ENCODE peak calls at places on chromosomes 4 and X, in ten cellular contexts. One of them, this sample, is unnamed. For H3K4me1, the result is how much of the 10 kb centered on the place peaks cover.

GRCh38 chr4:3462321-3462789 is 751 bp upstream of the DOK7 start:
- DNase-seq in upper lobe of left lung: peak
- DNase-seq in transverse colon: no peak
- DNase-seq in stomach: no peak
- DNase-seq in A549: no peak
- DNase-seq in esophagus muscularis mucosa: no peak
- DNase-seq in H1: no peak
- DNase-seq in HepG2: peak
- DNase-seq in SK-N-SH: no peak
- DNase-seq in tibial nerve: no peak
- DNase-seq in this sample: no peak

GRCh38 chr4:159101983-159102622 is 776 bp upstream of the RAPGEF2 start:
- DNase-seq in upper lobe of left lung: no peak
- DNase-seq in transverse colon: no peak
- DNase-seq in stomach: no peak
- DNase-seq in A549: no peak
- DNase-seq in esophagus muscularis mucosa: no peak
- DNase-seq in H1: no peak
- DNase-seq in HepG2: no peak
- DNase-seq in SK-N-SH: no peak
- DNase-seq in tibial nerve: no peak
- DNase-seq in this sample: no peak

GRCh38 chrX:39017062-39017461 is 215.8 kb downstream of the MID1IP1 start:
- DNase-seq in upper lobe of left lung: no peak
- DNase-seq in transverse colon: no peak
- DNase-seq in stomach: no peak
- DNase-seq in A549: no peak
- DNase-seq in esophagus muscularis mucosa: no peak
- DNase-seq in H1: no peak
- DNase-seq in HepG2: peak
- DNase-seq in SK-N-SH: no peak
- DNase-seq in tibial nerve: no peak
- DNase-seq in this sample: no peak

GRCh38 chr4:70994387-70995099 is 1.1 kb downstream of the DCK start:
- DNase-seq in upper lobe of left lung: no peak
- DNase-seq in transverse colon: no peak
- DNase-seq in stomach: no peak
- DNase-seq in A549: no peak
- DNase-seq in esophagus muscularis mucosa: no peak
- DNase-seq in H1: no peak
- DNase-seq in HepG2: no peak
- DNase-seq in SK-N-SH: no peak
- DNase-seq in tibial nerve: no peak
- DNase-seq in this sample: no peak

GRCh38 chr4:145609494-145610427 is 9.4 kb upstream of the MMAA start:
- DNase-seq in upper lobe of left lung: no peak
- DNase-seq in transverse colon: peak
- DNase-seq in stomach: peak
- DNase-seq in A549: peak
- DNase-seq in esophagus muscularis mucosa: no peak
- DNase-seq in H1: no peak
- DNase-seq in HepG2: peak
- DNase-seq in SK-N-SH: peak
- DNase-seq in tibial nerve: peak
- DNase-seq in this sample: peak

GRCh38 chr4:138448169-138448568 is 206.0 kb upstream of the SLC7A11 start:
- DNase-seq in upper lobe of left lung: no peak
- DNase-seq in transverse colon: no peak
- DNase-seq in stomach: no peak
- DNase-seq in A549: no peak
- DNase-seq in esophagus muscularis mucosa: no peak
- DNase-seq in H1: no peak
- DNase-seq in HepG2: no peak
- DNase-seq in SK-N-SH: no peak
- DNase-seq in tibial nerve: no peak
- DNase-seq in this sample: no peak

GRCh38 chrX:3345281-3346081 is 971 bp downstream of the MXRA5 start:
- DNase-seq in upper lobe of left lung: peak
- DNase-seq in transverse colon: no peak
- DNase-seq in stomach: peak
- DNase-seq in A549: no peak
- DNase-seq in esophagus muscularis mucosa: no peak
- DNase-seq in H1: no peak
- DNase-seq in HepG2: no peak
- DNase-seq in SK-N-SH: peak
- DNase-seq in tibial nerve: no peak
- DNase-seq in this sample: peak

GRCh38 chr4:14827111-14827510 is 175.2 kb upstream of the CPEB2 start:
- DNase-seq in upper lobe of left lung: peak
- DNase-seq in transverse colon: no peak
- DNase-seq in stomach: no peak
- DNase-seq in A549: no peak
- DNase-seq in esophagus muscularis mucosa: no peak
- DNase-seq in H1: no peak
- DNase-seq in HepG2: no peak
- DNase-seq in SK-N-SH: peak
- DNase-seq in tibial nerve: no peak
- DNase-seq in this sample: no peak

GRCh38 chrX:17511556-17511955 is 136.6 kb downstream of the NHS start:
- DNase-seq in upper lobe of left lung: no peak
- DNase-seq in transverse colon: no peak
- DNase-seq in stomach: no peak
- DNase-seq in A549: no peak
- DNase-seq in esophagus muscularis mucosa: no peak
- DNase-seq in H1: no peak
- DNase-seq in HepG2: no peak
- DNase-seq in SK-N-SH: no peak
- DNase-seq in tibial nerve: no peak
- DNase-seq in this sample: no peak

GRCh38 chrX:15475486-15475885 is 17.6 kb downstream of the PIR start:
- DNase-seq in upper lobe of left lung: no peak
- DNase-seq in transverse colon: no peak
- DNase-seq in stomach: no peak
- DNase-seq in A549: no peak
- DNase-seq in esophagus muscularis mucosa: no peak
- DNase-seq in H1: no peak
- DNase-seq in HepG2: no peak
- DNase-seq in SK-N-SH: no peak
- DNase-seq in tibial nerve: no peak
- DNase-seq in this sample: no peak

DNA sequence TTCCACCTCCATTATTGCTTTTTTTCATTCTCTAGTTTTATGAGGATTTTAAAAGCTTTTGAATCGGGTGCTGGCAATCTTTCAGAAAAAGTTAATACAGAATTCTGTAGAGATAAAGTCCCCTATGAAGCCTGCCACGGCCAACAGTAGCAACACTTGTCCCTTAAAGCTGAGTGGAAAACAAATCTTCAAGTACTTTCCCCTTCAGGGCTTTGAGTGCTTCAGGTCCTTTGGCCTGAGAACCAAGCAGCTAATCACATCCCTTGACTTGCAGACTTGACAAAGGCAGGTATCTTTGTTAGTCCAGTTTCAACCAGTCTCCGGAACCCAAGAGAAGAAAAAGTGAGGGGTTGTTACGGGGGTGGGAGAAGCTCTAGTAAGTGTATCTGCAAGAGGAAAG is 144.4 kb downstream of the ATG4A start:
- DNase-seq in upper lobe of left lung: no peak
- DNase-seq in transverse colon: no peak
- DNase-seq in stomach: no peak
- DNase-seq in A549: no peak
- DNase-seq in esophagus muscularis mucosa: no peak
- DNase-seq in H1: no peak
- DNase-seq in HepG2: no peak
- DNase-seq in SK-N-SH: no peak
- DNase-seq in tibial nerve: no peak
- DNase-seq in this sample: no peak
- TF ChIP-seq EP300 in upper lobe of left lung: no peak
- TF ChIP-seq EP300 in transverse colon: no peak
- TF ChIP-seq EP300 in stomach: no peak
- TF ChIP-seq EP300 in A549: no peak
- TF ChIP-seq EP300 in esophagus muscularis mucosa: no peak
- TF ChIP-seq EP300 in H1: no peak
- TF ChIP-seq EP300 in HepG2: no peak
- TF ChIP-seq EP300 in SK-N-SH: no peak
- TF ChIP-seq EP300 in tibial nerve: no peak
- TF ChIP-seq EP300 in this sample: no peak

DNA sequence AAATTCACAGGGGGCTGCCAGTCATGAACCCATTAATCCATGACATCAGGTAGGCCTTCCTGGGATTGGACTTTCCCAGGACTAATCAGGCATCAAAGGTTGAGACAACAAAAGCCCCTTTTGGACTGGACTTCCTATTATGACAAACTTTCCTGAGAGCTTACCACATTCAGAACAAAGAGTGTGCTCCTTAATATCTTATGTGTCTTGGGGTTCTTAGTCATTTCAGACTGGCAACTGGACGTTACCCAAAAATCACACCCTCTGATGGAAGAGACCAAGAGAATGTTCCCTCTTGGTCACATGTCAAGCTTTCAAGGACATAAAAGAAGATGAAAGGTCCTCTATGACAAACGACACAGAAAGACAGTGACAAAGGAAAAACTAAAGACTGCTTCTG is 31.6 kb upstream of the PPP1R2C start:
- DNase-seq in upper lobe of left lung: no peak
- DNase-seq in transverse colon: no peak
- DNase-seq in stomach: no peak
- DNase-seq in A549: no peak
- DNase-seq in esophagus muscularis mucosa: no peak
- DNase-seq in H1: no peak
- DNase-seq in HepG2: no peak
- DNase-seq in SK-N-SH: no peak
- DNase-seq in tibial nerve: no peak
- DNase-seq in this sample: no peak
- TF ChIP-seq CTCF in upper lobe of left lung: no peak
- TF ChIP-seq CTCF in transverse colon: no peak
- TF ChIP-seq CTCF in stomach: no peak
- TF ChIP-seq CTCF in A549: no peak
- TF ChIP-seq CTCF in esophagus muscularis mucosa: no peak
- TF ChIP-seq CTCF in H1: no peak
- TF ChIP-seq CTCF in HepG2: no peak
- TF ChIP-seq CTCF in SK-N-SH: no peak
- TF ChIP-seq CTCF in tibial nerve: no peak
- TF ChIP-seq CTCF in this sample: no peak

GRCh38 chr4:40441415-40441814 is 106.3 kb downstream of the CHRNA9 start:
- DNase-seq in upper lobe of left lung: no peak
- DNase-seq in transverse colon: no peak
- DNase-seq in stomach: no peak
- DNase-seq in A549: no peak
- DNase-seq in esophagus muscularis mucosa: no peak
- DNase-seq in H1: no peak
- DNase-seq in HepG2: no peak
- DNase-seq in SK-N-SH: no peak
- DNase-seq in tibial nerve: no peak
- DNase-seq in this sample: no peak

GRCh38 chr4:40434126-40434692 is 99.1 kb downstream of the CHRNA9 start:
- DNase-seq in upper lobe of left lung: no peak
- DNase-seq in transverse colon: no peak
- DNase-seq in stomach: no peak
- DNase-seq in A549: no peak
- DNase-seq in esophagus muscularis mucosa: no peak
- DNase-seq in H1: no peak
- DNase-seq in HepG2: no peak
- DNase-seq in SK-N-SH: no peak
- DNase-seq in tibial nerve: no peak
- DNase-seq in this sample: no peak

GRCh38 chr4:40439519-40439918 is 104.4 kb downstream of the CHRNA9 start:
- DNase-seq in upper lobe of left lung: no peak
- DNase-seq in transverse colon: no peak
- DNase-seq in stomach: no peak
- DNase-seq in A549: no peak
- DNase-seq in esophagus muscularis mucosa: no peak
- DNase-seq in H1: no peak
- DNase-seq in HepG2: no peak
- DNase-seq in SK-N-SH: no peak
- DNase-seq in tibial nerve: no peak
- DNase-seq in this sample: no peak

GRCh38 chr4:40437741-40438383 is 102.7 kb downstream of the CHRNA9 start:
- DNase-seq in upper lobe of left lung: peak
- DNase-seq in transverse colon: no peak
- DNase-seq in stomach: no peak
- DNase-seq in A549: no peak
- DNase-seq in esophagus muscularis mucosa: no peak
- DNase-seq in H1: no peak
- DNase-seq in HepG2: no peak
- DNase-seq in SK-N-SH: no peak
- DNase-seq in tibial nerve: no peak
- DNase-seq in this sample: no peak

GRCh38 chr4:40438384-40439026 is 103.4 kb downstream of the CHRNA9 start:
- DNase-seq in upper lobe of left lung: peak
- DNase-seq in transverse colon: no peak
- DNase-seq in stomach: no peak
- DNase-seq in A549: no peak
- DNase-seq in esophagus muscularis mucosa: no peak
- DNase-seq in H1: no peak
- DNase-seq in HepG2: no peak
- DNase-seq in SK-N-SH: no peak
- DNase-seq in tibial nerve: no peak
- DNase-seq in this sample: no peak
- H3K4me1 ChIP-seq in upper lobe of left lung: under half
- H3K4me1 ChIP-seq in transverse colon: under half
- H3K4me1 ChIP-seq in stomach: under half
- H3K4me1 ChIP-seq in A549: under half
- H3K4me1 ChIP-seq in esophagus muscularis mucosa: under half
- H3K4me1 ChIP-seq in H1: under half
- H3K4me1 ChIP-seq in HepG2: under half
- H3K4me1 ChIP-seq in SK-N-SH: under half
- H3K4me1 ChIP-seq in tibial nerve: under half
- H3K4me1 ChIP-seq in this sample: under half

GRCh38 chr4:73018595-73018994 is 50.9 kb downstream of the COX18 start:
- DNase-seq in upper lobe of left lung: peak
- DNase-seq in transverse colon: no peak
- DNase-seq in stomach: no peak
- DNase-seq in A549: no peak
- DNase-seq in esophagus muscularis mucosa: no peak
- DNase-seq in H1: no peak
- DNase-seq in HepG2: no peak
- DNase-seq in SK-N-SH: no peak
- DNase-seq in tibial nerve: no peak
- DNase-seq in this sample: no peak

GRCh38 chr4:73021634-73022033 is 47.9 kb downstream of the COX18 start:
- DNase-seq in upper lobe of left lung: no peak
- DNase-seq in transverse colon: no peak
- DNase-seq in stomach: no peak
- DNase-seq in A549: peak
- DNase-seq in esophagus muscularis mucosa: no peak
- DNase-seq in H1: no peak
- DNase-seq in HepG2: peak
- DNase-seq in SK-N-SH: peak
- DNase-seq in tibial nerve: no peak
- DNase-seq in this sample: no peak

DNA sequence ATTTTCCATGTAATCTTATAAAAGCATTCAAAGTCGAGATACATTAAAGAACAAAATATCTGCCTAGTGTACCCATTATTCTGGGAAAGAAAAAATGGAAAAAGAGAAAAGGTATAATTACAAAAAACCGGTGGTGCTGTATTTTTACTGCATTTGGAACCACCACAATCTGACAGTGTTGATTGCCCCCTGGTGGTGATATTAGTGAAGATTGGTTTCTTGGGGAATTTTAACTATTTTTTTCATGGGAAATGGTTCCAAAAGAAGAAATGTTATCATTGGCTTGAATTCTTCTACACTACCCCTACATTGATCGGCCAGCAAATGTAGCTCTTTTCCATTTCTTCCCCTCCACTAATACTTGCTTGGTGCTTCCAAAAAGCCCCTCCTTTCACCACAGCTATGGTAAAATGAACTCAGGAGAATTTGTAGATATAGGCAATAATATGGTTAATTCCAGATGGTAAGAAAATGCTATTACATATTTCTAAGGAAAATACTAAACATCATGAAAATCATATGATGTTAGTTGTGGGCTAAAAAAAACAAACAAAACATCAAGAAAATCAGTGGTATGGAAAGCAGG is 50.0 kb downstream of the COX18 start:
- DNase-seq in upper lobe of left lung: no peak
- DNase-seq in transverse colon: no peak
- DNase-seq in stomach: no peak
- DNase-seq in A549: peak
- DNase-seq in esophagus muscularis mucosa: no peak
- DNase-seq in H1: no peak
- DNase-seq in HepG2: peak
- DNase-seq in SK-N-SH: peak
- DNase-seq in tibial nerve: no peak
- DNase-seq in this sample: no peak
- TF ChIP-seq EP300 in upper lobe of left lung: no peak
- TF ChIP-seq EP300 in transverse colon: no peak
- TF ChIP-seq EP300 in stomach: no peak
- TF ChIP-seq EP300 in A549: no peak
- TF ChIP-seq EP300 in esophagus muscularis mucosa: no peak
- TF ChIP-seq EP300 in H1: no peak
- TF ChIP-seq EP300 in HepG2: no peak
- TF ChIP-seq EP300 in SK-N-SH: no peak
- TF ChIP-seq EP300 in tibial nerve: no peak
- TF ChIP-seq EP300 in this sample: no peak